ENCODE peak calls at places on chromosomes 16 and 17, in five cellular contexts. Q, B, Z, R and G are unnamed samples. For H3K4me1 and H3K27me3, the result is how much of the 10 kb centered on the place peaks cover.

GRCh38 chr17:77182773-77183172 is 42.0 kb downstream of the SEC14L1 start:
- DNase-seq in Z (no peak), Q (no peak), R (no peak), B (no peak), G (no peak)

GRCh38 chr17:29179232-29180036 is 764 bp downstream of the MYO18A start:
- DNase-seq in Q (peak), Z (peak), R (no peak), B (no peak), G (no peak)

GRCh38 chr17:4815043-4815675 is 8.2 kb downstream of the PLD2 start:
- DNase-seq in R (no peak), Z (no peak), Q (no peak), B (no peak), G (no peak)

GRCh38 chr16:60922920-60923319 is 1113.3 kb downstream of the CDH8 start:
- DNase-seq in Z (no peak), B (no peak), Q (no peak), R (no peak), G (no peak)

GRCh38 chr17:34556951-34557350 is 22.4 kb upstream of the TMEM132E start:
- DNase-seq in R (no peak), Q (no peak), Z (no peak), B (no peak), G (no peak)

GRCh38 chr17:57142925-57143324 is 57.9 kb downstream of the AKAP1 start:
- DNase-seq in B (peak), Q (peak), R (no peak), Z (no peak), G (no peak)

GRCh38 chr16:75372236-75372856 is 61.0 kb downstream of the CFDP1 start:
- DNase-seq in Q (no peak), B (peak), R (no peak), Z (no peak), G (no peak)

GRCh38 chr16:19130852-19131808 is 17.4 kb downstream of the ITPRIPL2 start:
- DNase-seq in Z (no peak), Q (peak), R (no peak), B (peak), G (no peak)

GRCh38 chr17:17569691-17570090 is 21.8 kb downstream of the PEMT start:
- DNase-seq in R (no peak), B (no peak), Q (peak), Z (no peak), G (no peak)

GRCh38 chr17:63150994-63151464 is 185.0 kb downstream of the TANC2 start:
- DNase-seq in Z (no peak), R (no peak), B (peak), Q (no peak), G (no peak)

GRCh38 chr16:88920618-88921602 is 54.5 kb upstream of the PABPN1L start:
- DNase-seq in R (no peak), Q (peak), Z (peak), B (peak), G (no peak)

GRCh38 chr17:43543300-43543699 is 2.8 kb downstream of the ETV4 start:
- DNase-seq in R (no peak), Q (no peak), B (no peak), Z (no peak), G (no peak)

GRCh38 chr16:49410226-49410625 is 36.6 kb downstream of the C16orf78 start:
- DNase-seq in Z (no peak), Q (no peak), B (no peak), R (no peak), G (no peak)

GRCh38 chr17:75338335-75338734 is 49.1 kb upstream of the SLC25A19 start:
- DNase-seq in Z (no peak), Q (no peak), B (no peak), R (peak), G (no peak)

GRCh38 chr16:7185689-7186088 is 147.0 kb upstream of the RBFOX1 start:
- DNase-seq in Z (no peak), Q (no peak), R (no peak), B (no peak), G (no peak)

GRCh38 chr17:74119960-74120359 is 83.5 kb upstream of the RPL38 start:
- DNase-seq in Z (no peak), Q (no peak), R (no peak), B (no peak), G (no peak)

GRCh38 chr17:2398655-2399571 is 1.9 kb downstream of the MNT start:
- DNase-seq in Z (peak), Q (peak), B (peak), R (peak), G (peak)

GRCh38 chr16:48101069-48101674 is 54.6 kb downstream of the ABCC12 start:
- DNase-seq in B (no peak), R (no peak), Z (no peak), Q (no peak), G (no peak)

DNA sequence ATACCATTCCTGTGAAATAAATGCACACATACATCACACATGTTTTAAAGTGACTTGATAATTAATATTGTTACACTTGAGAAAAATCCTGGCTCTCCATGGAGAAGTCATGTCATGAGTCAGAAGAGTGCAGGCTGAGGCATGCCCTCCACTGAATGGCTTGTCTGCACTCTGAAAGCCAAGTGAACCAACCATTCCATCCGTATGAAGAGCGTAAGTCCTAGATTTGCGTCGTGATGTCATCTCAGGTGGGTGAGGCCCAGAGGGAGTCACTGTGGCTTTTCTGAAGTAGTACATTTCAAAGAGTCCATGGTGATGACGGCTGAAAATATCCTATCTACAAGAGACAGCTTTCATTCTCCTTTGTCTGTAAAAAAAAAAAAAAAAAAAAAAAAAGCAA is 83.5 kb upstream of the IRX5 start:
- DNase-seq in R (no peak), B (no peak), Z (no peak), Q (no peak), G (no peak)
- H3K4me3 ChIP-seq in R (no peak), B (no peak), Z (no peak), Q (no peak), G (no peak)

GRCh38 chr17:35621768-35622167 is 34.6 kb downstream of the AP2B1 start:
- DNase-seq in R (no peak), Q (no peak), B (no peak), Z (no peak), G (no peak)

GRCh38 chr17:35616506-35616905 is 29.4 kb downstream of the AP2B1 start:
- DNase-seq in B (no peak), Q (no peak), R (no peak), Z (no peak), G (no peak)

GRCh38 chr17:35614835-35615234 is 27.7 kb downstream of the AP2B1 start:
- DNase-seq in B (no peak), Z (no peak), R (no peak), Q (no peak), G (no peak)

GRCh38 chr17:35617505-35617904 is 30.4 kb downstream of the AP2B1 start:
- DNase-seq in Q (no peak), B (no peak), R (no peak), Z (no peak), G (no peak)

GRCh38 chr17:35618628-35619027 is 31.5 kb downstream of the AP2B1 start:
- DNase-seq in Z (no peak), R (no peak), B (no peak), Q (no peak), G (no peak)
- H3K4me1 ChIP-seq in Z (half or more), R (under half), B (under half), Q (under half), G (under half)

GRCh38 chr17:81403040-81403467 is 7.8 kb downstream of the BAHCC1 start:
- DNase-seq in Z (no peak), B (no peak), R (no peak), Q (no peak), G (no peak)
- H3K27me3 ChIP-seq in Z (under half), B (under half), R (half or more), Q (under half), G (under half)

GRCh38 chr17:42409467-42410351 is 13.3 kb downstream of the CAVIN1 start:
- DNase-seq in B (peak), Z (peak), R (no peak), Q (peak), G (no peak)
- H3K4me3 ChIP-seq in B (no peak), Z (peak), R (no peak), Q (no peak), G (no peak)

GRCh38 chr16:82900611-82901010 is 273.8 kb downstream of the CDH13 start:
- DNase-seq in B (no peak), Q (no peak), Z (no peak), R (no peak), G (no peak)

GRCh38 chr16:82895843-82896242 is 269.1 kb downstream of the CDH13 start:
- DNase-seq in Q (no peak), Z (no peak), R (no peak), B (no peak), G (no peak)

GRCh38 chr16:82899731-82900454 is 273.1 kb downstream of the CDH13 start:
- DNase-seq in R (no peak), B (peak), Z (no peak), Q (no peak), G (no peak)
- H3K4me1 ChIP-seq in R (under half), B (under half), Z (under half), Q (under half), G (under half)

DNA sequence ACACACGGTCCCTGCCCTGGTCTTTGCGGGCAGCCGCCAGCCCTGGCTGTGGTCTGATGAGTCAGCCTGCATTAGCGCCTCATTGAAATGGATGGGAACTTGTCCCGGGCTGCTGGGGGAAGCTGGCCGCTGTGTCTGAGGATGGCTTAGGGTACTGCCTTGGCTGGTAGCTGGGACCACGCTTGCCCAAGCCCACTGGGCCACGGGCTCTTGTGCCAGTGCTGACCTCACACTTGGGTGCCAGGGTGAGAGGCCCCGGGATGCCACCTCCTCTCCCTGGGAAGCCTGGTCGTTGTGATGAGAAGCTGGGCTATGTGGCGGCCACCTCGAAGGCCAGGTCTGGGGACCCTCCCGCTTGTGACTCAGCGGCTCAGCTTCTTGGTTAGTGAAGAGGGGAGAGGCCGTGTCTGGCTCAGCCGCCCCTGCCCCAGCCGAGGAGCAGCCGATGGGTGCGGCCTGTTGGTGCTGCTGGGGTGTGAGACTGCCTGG is 10.7 kb downstream of the CACNA1H start:
- DNase-seq in B (no peak), Z (no peak), Q (no peak), R (no peak), G (no peak)
- H3K27me3 ChIP-seq in B (under half), Z (half or more), Q (under half), R (under half), G (under half)

GRCh38 chr16:81179219-81179618 is 59.3 kb upstream of the BCO1 start:
- DNase-seq in Q (no peak), B (no peak), R (no peak), Z (no peak), G (no peak)

GRCh38 chr16:81175325-81175891 is 63.1 kb upstream of the BCO1 start:
- DNase-seq in Q (no peak), Z (no peak), B (peak), R (no peak), G (no peak)

GRCh38 chr16:81180578-81180977 is 57.9 kb upstream of the BCO1 start:
- DNase-seq in Q (no peak), R (no peak), Z (no peak), B (no peak), G (no peak)

GRCh38 chr16:81185416-81185815 is 53.1 kb upstream of the BCO1 start:
- DNase-seq in Z (no peak), R (no peak), B (no peak), Q (no peak), G (no peak)

DNA sequence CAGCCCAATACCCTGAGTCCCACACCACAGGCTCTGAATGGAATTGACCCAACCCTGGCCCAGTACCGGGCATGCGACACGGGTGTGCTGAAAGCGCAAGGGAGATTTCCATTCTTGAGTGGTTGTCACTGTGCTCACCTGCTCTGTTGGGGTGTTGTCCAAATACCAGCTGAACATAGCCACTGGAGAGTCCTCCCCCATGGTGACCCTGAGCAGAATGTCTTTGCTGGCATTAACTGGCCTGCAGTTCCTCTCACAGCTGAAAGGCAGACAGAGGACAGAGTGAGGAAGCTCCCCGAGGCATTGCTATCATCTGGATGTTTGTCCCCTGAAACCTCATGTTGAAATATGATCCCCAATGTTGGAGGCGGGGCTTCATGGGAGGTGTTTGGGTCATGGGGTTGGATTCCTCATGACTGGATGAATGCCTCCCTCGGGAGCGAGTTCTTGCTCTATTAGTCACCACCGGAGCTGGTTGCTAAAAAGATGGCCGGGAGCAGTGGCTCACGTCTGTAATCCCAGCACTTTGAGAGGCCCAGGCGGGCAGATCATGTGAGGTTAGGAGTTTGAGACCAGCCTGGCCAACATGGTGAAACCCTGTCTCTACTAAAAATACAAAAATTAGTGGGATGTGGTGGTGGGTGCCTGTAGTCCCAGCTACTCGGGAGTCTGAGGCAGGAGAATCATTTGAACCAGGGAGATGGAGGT is 57.3 kb upstream of the BCO1 start:
- DNase-seq in B (peak), R (no peak), Z (peak), Q (peak), G (no peak)
- H3K4me3 ChIP-seq in B (no peak), R (no peak), Z (peak), Q (no peak), G (no peak)

GRCh38 chr16:71570143-71570542 is 6.7 kb downstream of the TAT start:
- DNase-seq in B (no peak), R (no peak), Q (no peak), Z (no peak), G (no peak)

GRCh38 chr16:71569621-71570020 is 7.3 kb downstream of the TAT start:
- DNase-seq in R (no peak), Q (no peak), Z (no peak), B (no peak), G (no peak)

GRCh38 chr16:71565812-71566700 is 10.8 kb downstream of the TAT start:
- DNase-seq in R (no peak), Q (no peak), B (no peak), Z (no peak), G (no peak)

GRCh38 chr16:71568541-71568940 is 8.4 kb downstream of the TAT start:
- DNase-seq in B (no peak), R (no peak), Q (no peak), Z (no peak), G (no peak)

GRCh38 chr16:71567931-71568330 is 9.0 kb downstream of the TAT start:
- DNase-seq in Q (no peak), Z (no peak), R (no peak), B (no peak), G (no peak)
- H3K4me1 ChIP-seq in Q (under half), Z (under half), R (under half), B (under half), G (under half)

GRCh38 chr16:66846266-66846665 is 2.1 kb downstream of the CA7 start:
- DNase-seq in B (no peak), R (no peak), Z (no peak), Q (no peak), G (no peak)
- H3K27me3 ChIP-seq in B (under half), R (under half), Z (under half), Q (under half), G (under half)